ENCODE peak calls at places on chromosomes 2 and 18, in nine cellular contexts. D, R, Z, W, S, Y, O, E and V are unnamed samples.
A peak's percentile ranks its signal among the peaks of the same experiment; 100 is the strongest.

GRCh38 chr2:7632420-7632819 is 715.2 kb downstream of the RNF144A start:
- DNase-seq in D (no peak), R (no peak), Z (no peak), W (no peak), S (no peak), Y (no peak), O (no peak), E (no peak), V (no peak)

GRCh38 chr18:76801567-76802505 is 20.5 kb upstream of the ZNF236 start:
- DNase-seq in D (peak; percentile 54), R (no peak), Z (no peak), W (peak; percentile 56), S (peak; percentile 64), Y (peak; percentile 73), O (peak; percentile 55), E (peak; percentile 37), V (no peak)

GRCh38 chr2:201122276-201122675 is 6.3 kb downstream of the CFLAR start:
- DNase-seq in D (no peak), R (no peak), Z (no peak), W (no peak), S (no peak), Y (no peak), O (no peak), E (no peak), V (no peak)

GRCh38 chr2:10787176-10787968 is 25.2 kb downstream of the PDIA6 start:
- DNase-seq in D (peak; percentile 9), R (no peak), Z (no peak), W (peak; percentile 27), S (no peak), Y (no peak), O (no peak), E (no peak), V (no peak)

GRCh38 chr18:32287249-32287648 is 97.4 kb downstream of the MEP1B start:
- DNase-seq in D (no peak), R (no peak), Z (no peak), W (no peak), S (no peak), Y (no peak), O (no peak), E (no peak), V (no peak)

GRCh38 chr2:128606837-128607236 is 288.2 kb upstream of the HS6ST1 start:
- DNase-seq in D (no peak), R (no peak), Z (no peak), W (no peak), S (no peak), Y (no peak), O (no peak), E (no peak), V (no peak)

GRCh38 chr2:173806761-173807160 is 158.4 kb downstream of the SP3 start:
- DNase-seq in D (peak; percentile 6), R (no peak), Z (peak; percentile 31), W (peak; percentile 54), S (no peak), Y (peak; percentile 8), O (peak; percentile 13), E (no peak), V (no peak)

GRCh38 chr2:224221455-224221913 is 180.4 kb downstream of the FAM124B start:
- DNase-seq in D (peak; percentile 94), R (peak; percentile 87), Z (peak; percentile 96), W (peak; percentile 87), S (no peak), Y (peak; percentile 91), O (peak; percentile 94), E (no peak), V (peak; percentile 100)

GRCh38 chr2:56715670-56716069 is 531.9 kb downstream of the CCDC85A start:
- DNase-seq in D (no peak), R (no peak), Z (no peak), W (no peak), S (no peak), Y (no peak), O (no peak), E (no peak), V (no peak)

GRCh38 chr2:164770421-164770916 is 71.2 kb downstream of the COBLL1 start:
- DNase-seq in D (no peak), R (no peak), Z (no peak), W (no peak), S (no peak), Y (no peak), O (no peak), E (no peak), V (no peak)

GRCh38 chr2:83042053-83042452 is 1417.0 kb downstream of the SUCLG1 start:
- DNase-seq in D (no peak), R (no peak), Z (no peak), W (no peak), S (no peak), Y (no peak), O (no peak), E (no peak), V (no peak)

GRCh38 chr18:24704921-24705620 is 244.6 kb downstream of the HRH4 start:
- DNase-seq in D (no peak), R (peak; percentile 11), Z (peak; percentile 26), W (peak; percentile 6), S (no peak), Y (no peak), O (no peak), E (no peak), V (no peak)

GRCh38 chr18:26335139-26335933 is 109.1 kb downstream of the TAF4B start:
- DNase-seq in D (no peak), R (no peak), Z (no peak), W (peak; percentile 24), S (no peak), Y (no peak), O (no peak), E (no peak), V (peak; percentile 12)

GRCh38 chr18:45838302-45839070 is 13.0 kb downstream of the SIGLEC15 start:
- DNase-seq in D (no peak), R (no peak), Z (no peak), W (no peak), S (no peak), Y (no peak), O (no peak), E (no peak), V (no peak)

GRCh38 chr2:219871396-219871795 is 244.0 kb downstream of the SLC4A3 start:
- DNase-seq in D (no peak), R (no peak), Z (no peak), W (no peak), S (no peak), Y (no peak), O (no peak), E (no peak), V (no peak)

GRCh38 chr18:45733535-45733934 is 9.6 kb downstream of the SLC14A1 start:
- DNase-seq in D (no peak), R (no peak), Z (no peak), W (no peak), S (no peak), Y (no peak), O (no peak), E (no peak), V (no peak)

GRCh38 chr2:45269149-45269793 is 260.0 kb upstream of the SIX2 start:
- DNase-seq in D (peak; percentile 43), R (no peak), Z (no peak), W (peak; percentile 40), S (no peak), Y (no peak), O (no peak), E (no peak), V (no peak)

GRCh38 chr2:235603659-235604058 is 109.8 kb downstream of the AGAP1 start:
- DNase-seq in D (no peak), R (no peak), Z (no peak), W (no peak), S (no peak), Y (no peak), O (no peak), E (no peak), V (no peak)

GRCh38 chr2:114543106-114543806 is 100.8 kb downstream of the DPP10 start:
- DNase-seq in D (peak; percentile 91), R (no peak), Z (no peak), W (peak; percentile 1), S (no peak), Y (no peak), O (no peak), E (peak; percentile 48), V (no peak)
- TF ChIP-seq CTCF in D (peak; percentile 52), R (no peak), Z (no peak), W (no peak), S (no peak), Y (no peak), O (no peak), E (no peak), V (peak; percentile 49)

GRCh38 chr2:148645135-148645924 is 779 bp downstream of the EPC2 start:
- DNase-seq in D (peak; percentile 95), R (peak; percentile 73), Z (peak; percentile 80), W (peak; percentile 92), S (peak; percentile 95), Y (peak; percentile 91), O (peak; percentile 89), E (peak; percentile 93), V (peak; percentile 46)
- TF ChIP-seq CTCF in D (peak; percentile 35), R (peak; percentile 31), Z (no peak), W (peak; percentile 61), S (no peak), Y (no peak), O (peak; percentile 6), E (peak; percentile 7), V (peak; percentile 27)

GRCh38 chr2:227595797-227596196 is 2.9 kb upstream of the SCYGR2 start:
- DNase-seq in D (no peak), R (no peak), Z (no peak), W (no peak), S (no peak), Y (no peak), O (no peak), E (no peak), V (no peak)
- TF ChIP-seq CTCF in D (no peak), R (no peak), Z (no peak), W (no peak), S (no peak), Y (no peak), O (no peak), E (no peak), V (no peak)

GRCh38 chr2:241291977-241292376 is 23.5 kb downstream of the HDLBP start:
- DNase-seq in D (no peak), R (no peak), Z (no peak), W (no peak), S (no peak), Y (no peak), O (no peak), E (no peak), V (no peak)

GRCh38 chr2:241288489-241288888 is 27.0 kb downstream of the HDLBP start:
- DNase-seq in D (no peak), R (no peak), Z (no peak), W (no peak), S (no peak), Y (no peak), O (no peak), E (no peak), V (no peak)

GRCh38 chr2:241289053-241289452 is 26.4 kb downstream of the HDLBP start:
- DNase-seq in D (no peak), R (no peak), Z (no peak), W (no peak), S (no peak), Y (no peak), O (no peak), E (no peak), V (no peak)

GRCh38 chr2:241291152-241291551 is 24.3 kb downstream of the HDLBP start:
- DNase-seq in D (no peak), R (no peak), Z (no peak), W (no peak), S (no peak), Y (no peak), O (no peak), E (no peak), V (no peak)

DNA sequence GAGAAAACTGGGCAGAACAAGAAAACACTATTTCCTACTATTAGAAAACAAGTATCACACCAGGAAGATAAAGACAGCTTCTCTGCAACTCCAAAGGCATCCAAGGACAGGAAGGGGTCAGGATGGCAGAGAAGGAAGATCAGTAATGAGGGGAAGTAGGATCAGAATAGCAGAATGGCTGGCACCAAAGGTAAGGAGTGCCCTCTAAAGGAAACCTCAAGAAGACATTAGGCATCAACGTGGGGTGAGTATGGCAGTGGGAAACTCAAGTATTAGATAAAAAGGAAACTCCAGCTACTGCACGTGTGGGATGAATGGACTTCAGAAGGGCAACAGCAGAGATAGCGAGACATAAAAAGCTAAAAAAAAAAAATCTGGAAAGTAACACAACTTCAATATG is 25.9 kb downstream of the HDLBP start:
- DNase-seq in D (no peak), R (no peak), Z (no peak), W (no peak), S (no peak), Y (no peak), O (no peak), E (no peak), V (no peak)
- TF ChIP-seq CTCF in D (no peak), R (no peak), Z (no peak), W (no peak), S (no peak), Y (no peak), O (peak; percentile 1), E (no peak), V (peak; percentile 28)